ENCODE peak calls at places on chromosome 17, in ten cellular contexts. K, L, N, F, V, Y, S, J, Q and E are unnamed samples. For H3K4me1 and H4K20me1, the result is how much of the 10 kb centered on the place peaks cover.

GRCh38 chr17:16215002-16215272 is 397 bp downstream of the NCOR1 start:
- DNase-seq in K (peak), V (peak), J (peak), N (peak), Y (peak), Q (no peak), S (peak), L (peak), F (peak), E (peak)

GRCh38 chr17:74282587-74283370 is 8.7 kb downstream of the DNAI2 start:
- DNase-seq in K (no peak), S (no peak), N (no peak), J (no peak), Q (no peak), F (peak), V (no peak), Y (peak), L (peak), E (no peak)

GRCh38 chr17:31373150-31374082 is 18.1 kb upstream of the RAB11FIP4 start:
- DNase-seq in J (peak), F (peak), Q (peak), V (peak), L (peak), N (no peak), K (peak), S (no peak), Y (peak), E (peak)

GRCh38 chr17:69434164-69434579 is 19.7 kb downstream of the MAP2K6 start:
- DNase-seq in N (no peak), S (no peak), Q (peak), F (peak), J (no peak), L (peak), K (no peak), Y (no peak), V (no peak), E (no peak)

GRCh38 chr17:76261421-76262215 is 3.5 kb upstream of the UBALD2 start:
- DNase-seq in J (peak), Q (peak), L (no peak), F (peak), K (no peak), N (no peak), Y (no peak), V (no peak), S (no peak), E (peak)

GRCh38 chr17:50045154-50045553 is 10.8 kb upstream of the ITGA3 start:
- DNase-seq in J (no peak), Y (no peak), Q (no peak), N (no peak), F (no peak), K (no peak), L (no peak), V (no peak), S (no peak), E (no peak)

GRCh38 chr17:80976718-80977117 is 14.9 kb upstream of the CHMP6 start:
- DNase-seq in V (no peak), N (no peak), L (no peak), S (no peak), Y (no peak), K (no peak), J (no peak), F (no peak), Q (peak), E (no peak)

GRCh38 chr17:7119314-7119713 is 4.7 kb upstream of the ASGR2 start:
- DNase-seq in Q (no peak), Y (no peak), F (no peak), V (peak), N (no peak), S (no peak), K (no peak), L (no peak), J (no peak), E (no peak)

GRCh38 chr17:9098242-9098641 is 76.9 kb downstream of the NTN1 start:
- DNase-seq in F (no peak), Q (no peak), S (no peak), N (no peak), J (no peak), L (no peak), V (no peak), Y (no peak), K (no peak), E (no peak)

GRCh38 chr17:79935845-79936470 is 96.7 kb upstream of the CBX4 start:
- DNase-seq in J (no peak), S (no peak), N (no peak), V (no peak), F (no peak), Q (no peak), K (no peak), L (no peak), Y (no peak), E (no peak)

GRCh38 chr17:4588862-4589625 is 4.7 kb downstream of the SMTNL2 start:
- DNase-seq in V (no peak), Y (no peak), F (no peak), L (no peak), K (no peak), J (no peak), Q (no peak), S (no peak), N (no peak), E (no peak)

GRCh38 chr17:54085020-54085419 is 262.3 kb downstream of the KIF2B start:
- DNase-seq in N (no peak), J (no peak), Y (no peak), K (no peak), S (no peak), F (no peak), L (no peak), V (no peak), Q (no peak), E (no peak)

GRCh38 chr17:40547079-40547784 is 18.0 kb downstream of the CCR7 start:
- DNase-seq in Y (no peak), J (no peak), N (no peak), S (peak), K (no peak), Q (no peak), L (peak), F (no peak), V (no peak), E (peak)

GRCh38 chr17:59275618-59276017 is 55.3 kb downstream of the GDPD1 start:
- DNase-seq in L (no peak), F (no peak), J (no peak), Q (no peak), Y (no peak), S (no peak), V (no peak), N (peak), K (no peak), E (no peak)

GRCh38 chr17:6494239-6494941 is 50.1 kb downstream of the PIMREG start:
- DNase-seq in Y (no peak), J (no peak), N (no peak), V (no peak), Q (no peak), L (no peak), K (no peak), F (peak), S (no peak), E (no peak)

GRCh38 chr17:979539-980405 is at the start of gene NXN:
- DNase-seq in J (peak), Y (peak), Q (peak), K (peak), N (peak), S (peak), L (peak), F (peak), V (peak), E (peak)

GRCh38 chr17:4998666-4999428 is 1.1 kb downstream of the KIF1C start:
- DNase-seq in Y (no peak), N (no peak), J (no peak), K (peak), V (peak), F (no peak), Q (no peak), S (no peak), L (peak), E (peak)

GRCh38 chr17:27929990-27930389 is 36.8 kb upstream of the LYRM9 start:
- DNase-seq in K (no peak), J (no peak), N (no peak), L (no peak), Y (no peak), S (no peak), V (no peak), F (peak), Q (peak), E (no peak)

GRCh38 chr17:21275047-21275578 is 9.4 kb upstream of the MAP2K3 start:
- DNase-seq in F (no peak), Q (no peak), S (no peak), L (peak), N (peak), K (peak), Y (no peak), V (peak), J (no peak), E (no peak)

GRCh38 chr17:11719203-11719602 is 120.9 kb downstream of the DNAH9 start:
- DNase-seq in L (no peak), F (no peak), J (no peak), V (no peak), K (no peak), S (no peak), Y (no peak), N (no peak), Q (no peak), E (no peak)

GRCh38 chr17:28908640-28909098 is 5.8 kb upstream of the DHRS13 start:
- DNase-seq in L (peak), Y (no peak), F (peak), N (no peak), S (no peak), J (no peak), Q (peak), V (no peak), K (no peak), E (no peak)

GRCh38 chr17:21119247-21119944 is 7.4 kb upstream of the DHRS7B start:
- DNase-seq in Q (peak), L (peak), V (peak), N (peak), J (peak), S (peak), F (peak), Y (peak), K (peak), E (peak)

GRCh38 chr17:57782051-57782490 is 37.0 kb upstream of the CCDC182 start:
- DNase-seq in N (peak), V (peak), S (no peak), K (peak), L (no peak), Q (no peak), J (no peak), Y (no peak), F (no peak), E (no peak)

GRCh38 chr17:49022391-49022941 is 25.3 kb downstream of the IGF2BP1 start:
- DNase-seq in J (no peak), V (peak), Y (no peak), S (peak), F (peak), Q (peak), N (no peak), K (peak), L (peak), E (no peak)

GRCh38 chr17:75683467-75684041 is 16.4 kb downstream of the SAP30BP start:
- DNase-seq in V (no peak), Y (peak), L (peak), F (peak), Q (peak), N (no peak), J (no peak), K (no peak), S (no peak), E (no peak)

GRCh38 chr17:80498242-80498919 is 22.0 kb upstream of the NPTX1 start:
- DNase-seq in N (no peak), S (peak), K (peak), J (no peak), L (no peak), Y (no peak), V (no peak), F (peak), Q (peak), E (peak)

GRCh38 chr17:29079887-29080286 is 36.9 kb downstream of the PIPOX start:
- DNase-seq in S (peak), J (no peak), Q (no peak), F (no peak), K (no peak), V (peak), L (no peak), N (no peak), Y (no peak), E (no peak)

GRCh38 chr17:6124856-6125255 is 54.7 kb downstream of the WSCD1 start:
- DNase-seq in S (no peak), Y (no peak), K (no peak), V (no peak), F (no peak), L (no peak), Q (no peak), J (no peak), N (no peak), E (no peak)

GRCh38 chr17:11932337-11932898 is 64.9 kb downstream of the ZNF18 start:
- DNase-seq in V (no peak), K (no peak), L (no peak), J (no peak), F (no peak), S (no peak), Y (no peak), Q (no peak), N (no peak), E (no peak)

GRCh38 chr17:8122923-8123694 is 797 bp downstream of the HES7 start:
- DNase-seq in J (peak), Y (peak), L (peak), S (peak), K (peak), V (peak), F (peak), N (peak), Q (peak), E (peak)

GRCh38 chr17:350706-351435 is 1.7 kb downstream of the RPH3AL start:
- DNase-seq in L (peak), K (no peak), S (peak), N (peak), V (peak), F (peak), J (no peak), Q (no peak), Y (no peak), E (no peak)

GRCh38 chr17:62780273-62780672 is 27.8 kb downstream of the MARCHF10 start:
- DNase-seq in Q (no peak), K (no peak), F (no peak), V (no peak), S (peak), Y (no peak), N (no peak), J (no peak), L (no peak), E (no peak)

GRCh38 chr17:67244621-67245072 is 349 bp downstream of the HELZ start:
- DNase-seq in J (no peak), N (peak), K (no peak), Q (no peak), F (no peak), S (no peak), Y (peak), V (peak), L (peak), E (no peak)

GRCh38 chr17:50090071-50090470 is 5.1 kb upstream of the PDK2 start:
- DNase-seq in K (no peak), F (no peak), V (no peak), S (no peak), J (no peak), Q (no peak), L (no peak), N (no peak), Y (no peak), E (no peak)

DNA sequence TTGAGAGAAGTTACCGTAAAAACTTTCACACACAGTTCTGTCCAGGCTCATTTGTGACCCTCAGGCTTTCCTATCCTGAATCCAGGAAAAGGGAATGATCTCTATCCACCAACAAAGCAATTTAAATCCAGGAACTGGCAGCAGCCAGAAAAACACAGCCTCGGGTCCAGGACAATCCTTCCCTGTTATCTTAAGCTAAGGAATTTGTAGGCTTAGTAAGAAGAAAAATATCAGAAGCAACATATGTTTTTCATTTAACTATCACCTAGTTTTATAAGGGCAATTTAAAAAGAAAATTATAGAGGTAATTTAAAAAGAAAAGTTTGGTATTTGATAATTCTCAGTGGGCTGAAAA is 47.1 kb downstream of the TEX2 start:
- DNase-seq in F (peak), K (no peak), V (no peak), Y (no peak), J (no peak), L (no peak), S (no peak), Q (peak), N (no peak), E (no peak)
- H3K4me1 ChIP-seq in F (under half), K (under half), V (under half), Y (half or more), J (under half), L (under half), S (under half), Q (under half), N (under half), E (under half)

GRCh38 chr17:82215095-82215971 is 2.7 kb upstream of the CCDC57 start:
- DNase-seq in S (no peak), V (peak), N (peak), F (no peak), Q (no peak), L (peak), Y (peak), J (peak), K (no peak), E (no peak)

GRCh38 chr17:82215972-82216300 is 3.3 kb upstream of the CCDC57 start:
- DNase-seq in J (peak), Y (no peak), F (no peak), N (peak), Q (no peak), V (no peak), L (no peak), K (no peak), S (no peak), E (no peak)

GRCh38 chr17:82217120-82217529 is 4.5 kb upstream of the CCDC57 start:
- DNase-seq in Q (no peak), V (no peak), L (peak), S (no peak), K (no peak), Y (no peak), J (no peak), N (no peak), F (no peak), E (no peak)

GRCh38 chr17:82217530-82218204 is 5.0 kb upstream of the CCDC57 start:
- DNase-seq in Y (peak), S (no peak), J (no peak), K (no peak), Q (peak), F (peak), V (no peak), N (peak), L (peak), E (no peak)

DNA sequence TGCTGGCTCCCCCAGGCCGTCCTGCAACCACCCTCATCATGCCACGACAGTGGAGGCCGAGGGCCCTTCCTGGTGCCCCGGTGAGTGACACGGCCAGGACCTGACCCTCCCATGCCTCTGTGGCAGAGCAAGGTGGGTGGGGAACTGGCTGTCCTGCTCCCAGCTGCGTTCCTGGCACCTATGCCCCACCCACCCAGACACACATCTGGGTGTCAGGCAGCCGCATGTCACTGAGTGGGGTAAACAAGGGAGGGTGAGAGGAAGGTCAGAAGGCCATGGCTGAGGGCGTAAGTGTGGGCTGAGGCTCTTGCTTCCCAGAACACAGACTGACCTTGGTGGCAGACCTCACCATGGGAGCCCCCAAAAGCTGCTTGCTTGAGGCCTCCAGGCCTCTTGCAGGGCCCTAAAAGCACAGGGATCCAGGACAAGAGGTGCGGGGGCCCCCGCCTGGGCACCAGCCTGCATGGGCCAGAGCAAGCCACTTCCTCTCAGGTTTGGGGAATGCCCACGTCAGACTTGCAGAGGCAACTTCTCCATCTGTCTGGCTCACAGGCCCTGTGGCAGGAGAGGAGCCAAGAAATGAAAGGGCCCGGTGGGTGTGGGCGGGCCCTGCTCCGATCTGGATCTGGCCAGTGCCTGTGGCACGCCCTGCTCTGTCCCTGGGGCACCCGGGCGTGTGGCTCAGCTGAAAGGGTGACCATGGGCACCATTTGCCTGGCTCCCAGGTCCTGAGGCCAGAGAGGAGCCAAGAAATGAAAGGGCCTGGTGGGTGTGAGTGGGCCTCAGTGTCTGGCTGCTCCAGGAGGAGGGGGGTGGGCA is 3.9 kb upstream of the CCDC57 start:
- DNase-seq in J (peak), K (no peak), V (no peak), Y (no peak), S (no peak), F (peak), Q (peak), L (peak), N (peak), E (no peak)
- TF ChIP-seq CTCF in J (no peak), K (no peak), V (no peak), Y (no peak), S (no peak), F (no peak), Q (no peak), L (no peak), N (no peak), E (no peak)

GRCh38 chr17:33302394-33302793 is 9.3 kb upstream of the ASIC2 start:
- DNase-seq in Y (no peak), K (no peak), N (no peak), J (no peak), F (peak), S (no peak), L (no peak), V (no peak), Q (no peak), E (no peak)

GRCh38 chr17:33299115-33299514 is 6.0 kb upstream of the ASIC2 start:
- DNase-seq in J (no peak), N (no peak), V (no peak), S (no peak), L (no peak), Q (no peak), F (no peak), K (no peak), Y (no peak), E (no peak)

GRCh38 chr17:33297643-33298042 is 4.5 kb upstream of the ASIC2 start:
- DNase-seq in N (no peak), K (no peak), L (no peak), J (no peak), S (no peak), F (no peak), Q (no peak), V (no peak), Y (no peak), E (no peak)

GRCh38 chr17:33303254-33303653 is 10.2 kb upstream of the ASIC2 start:
- DNase-seq in J (no peak), N (no peak), S (no peak), K (no peak), Q (no peak), Y (no peak), F (no peak), V (no peak), L (no peak), E (no peak)
- H4K20me1 ChIP-seq in J (under half), N (under half), S (under half), K (under half), Q (under half), Y (under half), F (under half), V (under half), L (under half), E (under half)

GRCh38 chr17:72427761-72428109 is 306.9 kb downstream of the SOX9 start:
- DNase-seq in S (no peak), J (no peak), Q (no peak), V (no peak), K (no peak), N (no peak), Y (no peak), F (no peak), L (no peak), E (no peak)

GRCh38 chr17:72426321-72426720 is 305.5 kb downstream of the SOX9 start:
- DNase-seq in F (no peak), K (no peak), S (no peak), V (no peak), L (no peak), J (no peak), Q (no peak), N (no peak), Y (no peak), E (no peak)

GRCh38 chr17:72430611-72431432 is 310.0 kb downstream of the SOX9 start:
- DNase-seq in K (peak), L (no peak), J (no peak), Q (no peak), V (peak), F (no peak), N (no peak), Y (peak), S (peak), E (no peak)

GRCh38 chr17:72426948-72427760 is 306.3 kb downstream of the SOX9 start:
- DNase-seq in V (no peak), Q (no peak), F (no peak), N (peak), S (no peak), L (peak), Y (no peak), J (no peak), K (no peak), E (no peak)

DNA sequence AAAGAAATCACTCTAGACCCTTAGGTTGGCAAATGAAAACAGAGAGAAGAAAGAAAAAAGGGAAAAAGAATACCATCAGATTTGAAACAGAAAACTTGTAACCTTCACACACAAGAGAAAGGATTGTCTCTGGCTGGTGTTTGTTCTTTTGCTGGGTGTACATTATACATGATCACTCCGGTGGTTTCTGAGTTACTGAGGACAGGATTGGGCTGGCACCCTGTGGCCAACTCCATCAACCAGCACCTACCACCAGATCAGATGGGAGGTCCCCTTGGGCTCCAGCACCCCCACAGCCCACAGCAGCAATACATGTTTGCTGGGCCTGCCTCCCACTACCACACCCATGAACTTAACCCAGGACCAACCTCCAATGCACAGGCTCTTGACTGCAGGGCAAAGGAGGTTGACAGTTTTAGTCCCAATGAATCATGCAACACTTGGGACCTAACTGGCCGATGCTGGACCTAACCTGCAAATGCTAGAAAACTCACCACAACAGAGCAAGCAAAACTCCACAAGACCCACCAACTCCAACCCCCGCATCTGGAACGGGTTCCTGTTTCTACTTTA is 308.3 kb downstream of the SOX9 start:
- DNase-seq in S (no peak), V (no peak), Y (no peak), Q (no peak), K (no peak), N (no peak), L (no peak), J (no peak), F (no peak), E (no peak)
- H3K4me1 ChIP-seq in S (under half), V (under half), Y (under half), Q (under half), K (under half), N (under half), L (under half), J (under half), F (under half), E (under half)